ENCODE peak calls at places on chromosome 2, in eight cellular contexts. A is ascending aorta, P is choroid plexus epithelial cell, S is fibroblast of lung, T is pancreas, E is upper lobe of left lung, Z is A549, F is mucosa of descending colon. V is an unnamed sample.

GRCh38 chr2:232332940-232333259 is 45.7 kb upstream of the ALPP start:
- DNase-seq in A (no peak), T (no peak), Z (no peak), P (no peak), F (no peak), S (no peak), E (peak; percentile 15), V (no peak)

GRCh38 chr2:10514743-10515142 is 66.6 kb upstream of the ODC1 start:
- DNase-seq in E (peak; percentile 6), F (no peak), T (no peak), S (peak; percentile 47), P (peak; percentile 95), Z (peak; percentile 73), A (peak; percentile 33), V (peak; percentile 55)

GRCh38 chr2:48284624-48285212 is 245.2 kb upstream of the STON1 start:
- DNase-seq in F (no peak), Z (no peak), A (no peak), E (no peak), P (no peak), S (no peak), T (no peak), V (no peak)

GRCh38 chr2:239598011-239598731 is 197.4 kb upstream of the HDAC4 start:
- DNase-seq in A (peak; percentile 50), S (no peak), E (peak; percentile 20), Z (no peak), P (no peak), F (no peak), T (no peak), V (no peak)

GRCh38 chr2:234422895-234423505 is 73.9 kb downstream of the ARL4C start:
- DNase-seq in F (peak; percentile 41), P (peak; percentile 63), Z (no peak), S (no peak), E (peak; percentile 41), T (no peak), A (no peak), V (no peak)

GRCh38 chr2:53610260-53610659 is 157.3 kb upstream of the CHAC2 start:
- DNase-seq in T (no peak), S (no peak), Z (no peak), P (no peak), A (no peak), E (no peak), F (no peak), V (no peak)

GRCh38 chr2:119428488-119429224 is 3.0 kb upstream of the TMEM37 start:
- DNase-seq in T (no peak), Z (no peak), A (peak; percentile 66), F (peak; percentile 39), E (peak; percentile 71), S (no peak), P (no peak), V (no peak)

GRCh38 chr2:240851078-240851861 is 17.4 kb upstream of the AGXT start:
- DNase-seq in Z (peak; percentile 76), P (peak; percentile 83), A (peak; percentile 89), T (peak; percentile 77), F (peak; percentile 95), S (peak; percentile 79), E (peak; percentile 81), V (peak; percentile 85)

GRCh38 chr2:220506466-220506865 is 879.0 kb downstream of the SLC4A3 start:
- DNase-seq in A (no peak), Z (no peak), F (no peak), T (no peak), E (no peak), S (no peak), P (peak; percentile 27), V (no peak)

DNA sequence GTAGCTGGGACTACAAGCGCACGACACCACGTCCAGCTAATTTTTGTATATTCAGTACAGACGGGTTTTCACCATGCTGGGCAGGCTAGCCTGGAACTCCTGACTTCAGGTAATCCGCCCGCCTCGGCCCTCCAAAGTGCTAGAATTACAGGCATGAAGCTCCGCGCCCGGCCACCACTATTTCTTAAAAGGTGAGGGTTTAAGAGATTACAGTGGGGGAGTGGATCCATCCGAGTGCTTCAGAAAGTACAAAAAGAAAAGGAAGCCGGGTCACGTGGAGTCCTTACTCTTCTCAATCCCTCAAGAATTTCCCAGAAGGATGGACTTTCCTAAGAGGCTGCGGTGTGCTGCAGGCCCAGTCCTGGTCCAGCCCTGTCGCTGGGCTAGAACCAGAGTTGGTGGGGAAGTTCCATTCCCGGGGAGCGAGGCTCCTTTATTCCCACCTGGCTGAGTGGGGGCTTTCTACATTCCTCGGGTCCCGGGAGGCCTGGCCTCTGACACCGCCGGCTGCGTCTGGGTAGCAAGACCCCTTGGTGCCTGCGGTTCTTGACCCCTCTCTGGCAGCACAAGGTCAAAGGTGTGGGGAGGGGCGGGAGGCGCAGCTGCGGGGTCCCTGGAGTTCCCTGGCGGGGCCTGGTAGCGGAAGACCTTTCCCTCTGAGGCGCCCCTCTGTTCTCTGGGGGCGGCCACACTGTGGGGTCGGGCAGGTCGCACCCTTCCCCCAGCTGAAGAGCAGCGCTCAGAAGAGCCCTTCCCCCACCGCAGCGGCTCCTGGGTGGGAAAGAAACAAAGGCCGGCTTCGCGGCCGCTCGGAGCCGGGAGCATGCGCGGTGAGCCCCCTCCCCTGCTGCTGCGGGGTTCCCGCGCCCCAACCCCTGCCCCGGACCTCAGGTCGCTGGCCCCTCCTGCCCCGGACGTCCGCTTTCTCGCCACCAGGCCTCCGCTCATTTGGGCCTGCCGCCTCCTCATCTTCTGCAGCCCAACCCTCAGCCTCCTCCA is 146.5 kb downstream of the ANKRD44 start:
- DNase-seq in S (no peak), A (no peak), T (no peak), E (no peak), Z (no peak), P (peak; percentile 26), F (no peak), V (no peak)
- H3K4me3 ChIP-seq in S (no peak overlapping the region), A (no peak overlapping the region), T (no peak overlapping the region), E (no peak overlapping the region), Z (no peak overlapping the region), P (peak overlapping the region; percentile 49), F (no peak overlapping the region), V (no peak overlapping the region)

DNA sequence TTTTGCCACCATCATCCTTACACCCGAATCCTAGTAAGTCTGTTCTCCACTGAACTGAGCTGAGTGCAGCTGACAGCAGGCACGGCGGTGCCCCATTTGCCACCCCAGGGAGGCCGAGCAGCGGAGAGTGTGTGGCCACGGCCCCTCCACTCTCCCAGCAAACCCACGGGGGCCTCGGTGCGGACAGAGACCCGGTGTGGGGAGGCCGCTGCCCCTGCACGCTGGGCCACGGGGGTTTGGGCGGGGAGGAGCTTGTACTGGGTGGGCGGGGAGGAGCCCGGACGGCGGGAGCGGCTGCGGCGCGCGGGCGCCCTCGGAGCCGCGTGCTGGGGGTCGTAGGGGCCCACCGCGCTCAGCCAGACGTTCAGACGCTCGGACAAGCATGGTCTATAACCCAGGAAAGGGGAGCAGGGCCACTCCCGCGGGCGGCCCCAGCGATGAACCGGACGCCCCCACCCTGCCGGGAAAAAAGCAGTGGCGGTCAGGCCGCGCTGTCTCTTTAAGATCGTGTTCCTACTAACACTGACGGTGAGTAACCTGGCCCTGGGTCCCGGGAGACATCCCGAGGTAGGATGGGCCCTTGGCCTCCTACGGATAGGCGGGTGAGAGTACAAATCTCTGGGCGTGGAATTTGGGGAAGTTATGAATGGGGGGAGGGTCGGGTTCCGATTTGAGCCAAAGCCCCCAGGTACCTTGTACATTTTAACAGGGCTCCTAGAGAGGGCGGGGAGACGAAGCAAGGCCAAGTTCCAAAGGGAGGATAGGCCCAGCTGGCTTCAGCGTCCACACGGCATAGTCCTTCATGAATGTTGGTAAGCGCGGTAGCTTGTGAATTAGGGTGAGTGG is at the start of gene ITPRIPL1:
- DNase-seq in P (no peak), S (no peak), E (no peak), F (no peak), Z (no peak), A (peak; percentile 60), T (no peak), V (peak; percentile 32)
- TF ChIP-seq CTCF in P (no peak), S (no peak), E (no peak), F (no peak), Z (no peak), A (no peak), T (no peak), V (no peak)

DNA sequence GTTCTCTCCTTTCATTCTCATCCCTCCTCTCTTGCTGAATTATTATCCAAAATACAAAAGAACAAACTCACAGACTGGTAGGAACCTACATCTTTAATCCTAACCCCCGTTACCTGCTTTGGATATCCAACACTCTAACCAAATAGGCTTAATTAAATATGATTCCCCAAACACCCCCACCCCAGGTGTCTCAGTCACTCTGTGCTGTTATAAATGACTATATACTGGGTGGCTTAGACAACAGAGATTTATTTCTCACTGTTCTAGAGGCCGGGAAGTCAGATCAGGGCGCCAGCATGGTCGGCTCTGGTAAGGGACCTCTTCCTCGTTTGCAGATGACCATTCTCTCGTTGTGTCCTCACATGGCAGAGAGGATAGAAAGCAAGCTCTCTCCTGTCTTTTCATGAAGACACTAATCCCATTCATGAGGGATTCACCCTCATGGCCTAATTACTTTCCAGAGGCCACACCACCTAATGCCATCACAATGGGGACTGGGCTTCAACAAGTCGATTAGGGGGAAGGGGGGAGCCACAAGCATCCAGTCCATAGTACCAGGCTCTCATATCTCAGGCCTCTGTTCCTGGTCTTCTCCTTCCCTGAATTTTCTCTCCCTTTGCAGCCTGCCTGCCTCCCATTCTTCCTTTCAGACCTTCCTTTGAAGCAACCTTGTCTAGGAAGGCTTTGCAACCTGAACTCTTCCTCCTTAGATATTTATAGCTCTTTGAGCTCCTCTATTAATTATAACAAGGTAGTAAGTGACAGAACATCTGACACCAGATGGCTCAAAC is 57.5 kb upstream of the SLC1A4 start:
- DNase-seq in A (no peak), S (no peak), F (no peak), P (no peak), E (no peak), T (no peak), Z (no peak), V (no peak)
- H3K4me3 ChIP-seq in A (no peak overlapping the region), S (no peak overlapping the region), F (no peak overlapping the region), P (no peak overlapping the region), E (no peak overlapping the region), T (no peak overlapping the region), Z (no peak overlapping the region), V (no peak overlapping the region)

GRCh38 chr2:66555076-66555475 is 120.2 kb downstream of the MEIS1 start:
- DNase-seq in E (no peak), Z (no peak), F (no peak), S (peak; percentile 72), T (no peak), A (no peak), P (peak; percentile 58), V (peak; percentile 74)

GRCh38 chr2:66555511-66556324 is 120.8 kb downstream of the MEIS1 start:
- DNase-seq in Z (no peak), E (no peak), F (no peak), A (no peak), S (peak; percentile 49), T (no peak), P (peak; percentile 45), V (peak; percentile 58)

GRCh38 chr2:66550826-66551225 is 115.9 kb downstream of the MEIS1 start:
- DNase-seq in Z (no peak), F (no peak), T (no peak), S (no peak), P (no peak), E (no peak), A (no peak), V (no peak)

GRCh38 chr2:66548422-66548821 is 113.5 kb downstream of the MEIS1 start:
- DNase-seq in F (no peak), P (no peak), E (no peak), Z (no peak), S (no peak), T (no peak), A (no peak), V (no peak)

DNA sequence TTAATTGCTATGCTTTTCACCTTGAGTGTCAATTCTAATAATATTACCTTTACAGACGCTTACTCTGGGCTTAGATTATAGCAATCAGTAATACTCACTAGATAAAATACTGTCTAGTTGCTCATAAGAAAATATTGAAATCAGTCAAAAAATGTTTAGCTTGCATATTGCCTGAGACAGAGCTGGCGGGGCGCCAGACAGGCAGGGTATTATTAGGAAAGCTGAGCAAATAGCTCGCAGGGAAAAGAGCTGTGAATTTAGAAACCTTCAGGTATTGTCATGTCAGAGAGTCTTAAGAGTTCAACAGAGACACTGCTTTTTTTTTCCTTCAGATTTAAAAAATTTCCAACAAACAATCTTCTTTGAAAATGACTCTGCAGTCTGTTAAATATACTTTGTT is 118.4 kb downstream of the MEIS1 start:
- DNase-seq in T (peak; percentile 41), F (no peak), P (peak; percentile 42), Z (no peak), A (peak; percentile 77), S (peak; percentile 46), E (no peak), V (no peak)
- TF ChIP-seq CTCF in T (no peak), F (no peak), P (no peak), Z (no peak), A (no peak), S (no peak), E (no peak), V (no peak)

V was measured in cardiac fibroblast.